ENCODE peak calls at places on chromosome 20, in four cellular contexts. N is stomach, F is endodermal cell, K is astrocyte of the spinal cord. U is an unnamed sample.

GRCh38 chr20:29297411-29298270 is 1959.8 kb upstream of the DEFB115 start:
- DNase-seq in N (no peak), F (no peak), K (no peak), U (no peak)

GRCh38 chr20:25073544-25073943 is 8.4 kb downstream of the VSX1 start:
- DNase-seq in N (no peak), F (no peak), K (no peak), U (no peak)

GRCh38 chr20:33305591-33306057 is 22.6 kb downstream of the BPIFB1 start:
- DNase-seq in N (no peak), F (no peak), K (no peak), U (peak; percentile 11)

GRCh38 chr20:37202267-37202943 is 23.1 kb upstream of the MROH8 start:
- DNase-seq in N (no peak), F (peak; percentile 71), K (peak; percentile 94), U (peak; percentile 68)

GRCh38 chr20:38426006-38426405 is 9.1 kb downstream of the SNHG17 start:
- DNase-seq in N (no peak), F (no peak), K (peak; percentile 87), U (peak; percentile 61)

GRCh38 chr20:5177071-5177470 is 50.3 kb downstream of the CDS2 start:
- DNase-seq in N (no peak), F (no peak), K (no peak), U (no peak)

GRCh38 chr20:23106271-23106851 is 20.2 kb upstream of the CD93 start:
- DNase-seq in N (no peak), F (no peak), K (no peak), U (no peak)

GRCh38 chr20:39253051-39253682 is 291.0 kb downstream of the DHX35 start:
- DNase-seq in N (no peak), F (no peak), K (no peak), U (no peak)

GRCh38 chr20:48945840-48946514 is 24.5 kb downstream of the ARFGEF2 start:
- DNase-seq in N (peak; percentile 88), F (no peak), K (peak; percentile 26), U (no peak)

GRCh38 chr20:16368645-16369292 is 204.5 kb downstream of the KIF16B start:
- DNase-seq in N (no peak), F (no peak), K (peak; percentile 59), U (no peak)

GRCh38 chr20:53848304-53848703 is 222.1 kb downstream of the BCAS1 start:
- DNase-seq in N (no peak), F (no peak), K (no peak), U (no peak)

GRCh38 chr20:35224536-35224935 is 2.0 kb upstream of the MMP24 start:
- DNase-seq in N (no peak), F (no peak), K (no peak), U (no peak)

GRCh38 chr20:34639755-34640222 is 37.1 kb downstream of the PIGU start:
- DNase-seq in N (peak; percentile 29), F (peak; percentile 81), K (no peak), U (peak; percentile 4)

GRCh38 chr20:1892122-1892385 is 3.2 kb upstream of the SIRPA start:
- DNase-seq in N (no peak), F (no peak), K (no peak), U (no peak)

GRCh38 chr20:13029687-13030510 is 21.1 kb downstream of the SPTLC3 start:
- DNase-seq in N (peak; percentile 26), F (peak; percentile 70), K (peak; percentile 98), U (peak; percentile 73)

DNA sequence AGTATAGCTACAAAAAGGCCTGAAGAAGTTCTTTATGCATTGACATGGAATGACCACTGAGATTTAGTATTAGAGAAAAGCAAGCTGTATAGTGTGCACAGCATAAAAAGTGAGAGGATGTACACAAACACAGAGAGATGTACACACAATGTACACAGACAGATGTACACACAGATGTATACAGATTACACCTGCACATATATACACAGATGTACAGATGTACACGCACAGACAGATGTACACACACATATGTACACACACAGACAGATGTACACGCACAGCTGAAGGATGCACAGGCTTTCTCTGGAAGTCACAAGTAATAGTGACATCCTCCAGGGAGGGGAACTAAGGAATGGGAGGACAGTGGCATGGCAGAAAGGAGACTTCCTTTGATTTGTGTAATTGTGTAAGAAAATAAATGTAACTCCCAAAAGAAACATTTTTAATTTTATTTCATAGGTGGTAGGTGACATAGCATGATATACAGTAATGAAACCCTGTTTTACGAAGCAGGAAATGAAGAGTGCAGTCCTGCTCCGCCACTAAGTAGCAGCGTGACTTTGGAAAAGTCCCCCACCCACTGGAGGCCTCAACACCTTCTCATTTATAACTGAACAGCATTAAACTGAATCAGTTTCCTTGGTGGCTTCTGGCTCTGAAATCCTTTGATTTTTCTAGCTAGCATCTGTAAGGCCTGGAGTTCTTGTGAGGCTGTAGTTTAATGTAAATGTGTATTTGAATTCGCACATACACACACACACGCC is 14.1 kb downstream of the NFATC2 start:
- DNase-seq in N (no peak), F (no peak), K (no peak), U (no peak)
- H3K4me3 ChIP-seq in N (no peak overlapping the region), F (no peak overlapping the region), K (no peak overlapping the region), U (no peak overlapping the region)

GRCh38 chr20:59299961-59300340 is 460 bp upstream of the EDN3 start:
- DNase-seq in N (no peak), F (peak; percentile 67), K (no peak), U (no peak)
- H3K4me3 ChIP-seq in N (no peak overlapping the region), F (peak overlapping the region; percentile 32), K (no peak overlapping the region), U (no peak overlapping the region)

GRCh38 chr20:40687384-40688128 is 1.5 kb downstream of the MAFB start:
- DNase-seq in N (peak; percentile 48), F (peak; percentile 87), K (no peak), U (no peak)
- H3K4me3 ChIP-seq in N (peak overlapping the region; percentile 61), F (peak overlapping the region; percentile 82), K (peak overlapping the region; percentile 53), U (no peak overlapping the region)

DNA sequence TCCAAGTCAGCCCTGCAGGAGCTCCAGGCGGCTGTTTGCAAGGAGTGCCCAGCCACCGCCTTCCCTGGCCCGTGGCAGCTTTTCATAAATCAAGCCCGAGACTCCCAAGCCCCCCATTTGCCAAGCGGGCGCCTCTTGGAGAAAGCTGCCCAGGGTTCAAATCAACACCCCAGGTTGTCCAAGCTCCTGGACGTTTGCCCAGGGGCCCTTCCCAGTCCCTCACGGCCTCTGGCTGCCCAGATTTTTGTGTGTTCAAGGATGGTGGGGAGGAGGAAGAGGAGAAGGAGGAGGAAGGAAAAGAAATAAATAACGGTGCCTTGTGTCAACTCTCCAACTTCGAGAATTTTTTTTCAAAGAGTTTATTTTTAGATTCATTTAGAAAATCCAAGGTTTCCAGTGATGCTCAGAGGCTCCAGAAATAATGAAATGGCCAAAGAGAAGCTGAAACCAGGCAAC is 20.6 kb upstream of the NFATC2 start:
- DNase-seq in N (no peak), F (no peak), K (no peak), U (no peak)
- H3K4me3 ChIP-seq in N (peak overlapping the region; percentile 45), F (peak overlapping the region; percentile 84), K (peak overlapping the region; percentile 67), U (peak overlapping the region; percentile 59)

DNA sequence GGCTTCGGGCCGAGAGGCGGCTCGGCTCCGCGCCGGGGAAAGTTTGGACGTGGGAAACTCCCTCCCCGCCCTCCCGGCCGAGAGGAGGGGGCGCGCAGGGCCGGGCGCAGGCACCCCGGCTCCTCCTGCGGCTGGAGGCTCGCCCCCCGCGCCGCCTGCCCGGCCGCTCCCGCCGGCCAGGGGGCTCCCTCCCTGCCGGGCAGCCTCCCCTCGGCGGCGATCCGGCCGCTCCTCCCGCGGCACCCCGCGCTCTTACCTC is 370 bp downstream of the CDH22 start:
- DNase-seq in N (no peak), F (no peak), K (no peak), U (no peak)
- H3K4me3 ChIP-seq in N (peak overlapping the region; percentile 51), F (peak overlapping the region; percentile 68), K (no peak overlapping the region), U (no peak overlapping the region)

GRCh38 chr20:328596-329324 is 3.4 kb downstream of the SOX12 start:
- DNase-seq in N (no peak), F (peak; percentile 47), K (no peak), U (no peak)
- H3K4me3 ChIP-seq in N (no peak overlapping the region), F (peak overlapping the region; percentile 83), K (peak overlapping the region; percentile 82), U (peak overlapping the region; percentile 88)

GRCh38 chr20:44185574-44185973 is 1.4 kb downstream of the JPH2 start:
- DNase-seq in N (no peak), F (no peak), K (no peak), U (no peak)
- H3K4me3 ChIP-seq in N (peak overlapping the region; percentile 55), F (no peak overlapping the region), K (no peak overlapping the region), U (no peak overlapping the region)

U was measured in retinal pigment epithelial cell.